ENCODE peak calls at places on chromosomes 11 and 22, in six cellular contexts. One of them, this sample, is unnamed.

GRCh38 chr11:126140932-126141291 is 70.5 kb downstream of the RPUSD4 start:
- DNase-seq in mesothelial cell of epicardium: peak
- DNase-seq in HCT116: no peak
- DNase-seq in HS-5: no peak
- DNase-seq in epithelial cell of esophagus: peak
- DNase-seq in ELF-1: no peak
- DNase-seq in this sample: no peak

GRCh38 chr11:62307950-62308349 is 9.1 kb upstream of the SCGB1D4 start:
- DNase-seq in mesothelial cell of epicardium: no peak
- DNase-seq in HCT116: no peak
- DNase-seq in HS-5: no peak
- DNase-seq in epithelial cell of esophagus: no peak
- DNase-seq in ELF-1: no peak
- DNase-seq in this sample: no peak

GRCh38 chr11:399731-400211 is 5.8 kb downstream of the PKP3 start:
- DNase-seq in mesothelial cell of epicardium: no peak
- DNase-seq in HCT116: no peak
- DNase-seq in HS-5: no peak
- DNase-seq in epithelial cell of esophagus: no peak
- DNase-seq in ELF-1: no peak
- DNase-seq in this sample: no peak

GRCh38 chr11:4514196-4514595 is 30.8 kb upstream of the OR52M1 start:
- DNase-seq in mesothelial cell of epicardium: no peak
- DNase-seq in HCT116: no peak
- DNase-seq in HS-5: no peak
- DNase-seq in epithelial cell of esophagus: no peak
- DNase-seq in ELF-1: no peak
- DNase-seq in this sample: no peak

GRCh38 chr22:39943941-39944624 is 16.1 kb upstream of the TMA7B start:
- DNase-seq in mesothelial cell of epicardium: no peak
- DNase-seq in HCT116: no peak
- DNase-seq in HS-5: no peak
- DNase-seq in epithelial cell of esophagus: no peak
- DNase-seq in ELF-1: no peak
- DNase-seq in this sample: no peak

GRCh38 chr11:65432686-65433582 is 10.3 kb downstream of the NEAT1 start:
- DNase-seq in mesothelial cell of epicardium: no peak
- DNase-seq in HCT116: no peak
- DNase-seq in HS-5: peak
- DNase-seq in epithelial cell of esophagus: peak
- DNase-seq in ELF-1: peak
- DNase-seq in this sample: no peak

GRCh38 chr11:58637367-58637766 is 14.9 kb downstream of the CNTF start:
- DNase-seq in mesothelial cell of epicardium: no peak
- DNase-seq in HCT116: no peak
- DNase-seq in HS-5: no peak
- DNase-seq in epithelial cell of esophagus: peak
- DNase-seq in ELF-1: no peak
- DNase-seq in this sample: no peak

GRCh38 chr11:21205205-21205604 is 535.8 kb downstream of the NELL1 start:
- DNase-seq in mesothelial cell of epicardium: no peak
- DNase-seq in HCT116: no peak
- DNase-seq in HS-5: no peak
- DNase-seq in epithelial cell of esophagus: no peak
- DNase-seq in ELF-1: peak
- DNase-seq in this sample: no peak

GRCh38 chr11:45806072-45806933 is 1.4 kb downstream of the SLC35C1 start:
- DNase-seq in mesothelial cell of epicardium: no peak
- DNase-seq in HCT116: no peak
- DNase-seq in HS-5: no peak
- DNase-seq in epithelial cell of esophagus: no peak
- DNase-seq in ELF-1: no peak
- DNase-seq in this sample: no peak

GRCh38 chr11:776459-777287 is 614 bp downstream of the GATD1 start:
- DNase-seq in mesothelial cell of epicardium: peak
- DNase-seq in HCT116: no peak
- DNase-seq in HS-5: no peak
- DNase-seq in epithelial cell of esophagus: no peak
- DNase-seq in ELF-1: peak
- DNase-seq in this sample: no peak

GRCh38 chr11:116808262-116809175 is 14.6 kb downstream of the APOA4 start:
- DNase-seq in mesothelial cell of epicardium: no peak
- DNase-seq in HCT116: no peak
- DNase-seq in HS-5: no peak
- DNase-seq in epithelial cell of esophagus: peak
- DNase-seq in ELF-1: no peak
- DNase-seq in this sample: no peak

GRCh38 chr11:102046841-102047240 is 396 bp upstream of the CFAP300 start:
- DNase-seq in mesothelial cell of epicardium: no peak
- DNase-seq in HCT116: no peak
- DNase-seq in HS-5: no peak
- DNase-seq in epithelial cell of esophagus: no peak
- DNase-seq in ELF-1: no peak
- DNase-seq in this sample: no peak

This sample was measured in keratinocyte.